ENCODE peak calls at places on chromosomes 3 and 15, in eight cellular contexts. One of them, this sample, is unnamed.

GRCh38 chr15:66145242-66146182 is 108.0 kb downstream of the MEGF11 start:
- DNase-seq in brain microvascular endothelial cell: no peak
- DNase-seq in left lung: no peak
- DNase-seq in CD8-positive, alpha-beta T cell: no peak
- DNase-seq in SK-N-SH: peak
- DNase-seq in esophagus squamous epithelium: no peak
- DNase-seq in endodermal cell: no peak
- DNase-seq in ovary: no peak
- DNase-seq in this sample: no peak

GRCh38 chr15:40441736-40442531 is 1.2 kb downstream of the BAHD1 start:
- DNase-seq in esophagus squamous epithelium: no peak
- DNase-seq in CD8-positive, alpha-beta T cell: no peak
- DNase-seq in endodermal cell: peak
- DNase-seq in left lung: no peak
- DNase-seq in ovary: peak
- DNase-seq in brain microvascular endothelial cell: no peak
- DNase-seq in SK-N-SH: peak
- DNase-seq in this sample: peak

GRCh38 chr3:194304186-194304917 is 46.8 kb downstream of the CPN2 start:
- DNase-seq in ovary: no peak
- DNase-seq in esophagus squamous epithelium: no peak
- DNase-seq in endodermal cell: peak
- DNase-seq in left lung: no peak
- DNase-seq in brain microvascular endothelial cell: no peak
- DNase-seq in CD8-positive, alpha-beta T cell: no peak
- DNase-seq in SK-N-SH: no peak
- DNase-seq in this sample: no peak

GRCh38 chr15:32125595-32125994 is 95.3 kb downstream of the CHRNA7 start:
- DNase-seq in esophagus squamous epithelium: no peak
- DNase-seq in left lung: no peak
- DNase-seq in SK-N-SH: no peak
- DNase-seq in brain microvascular endothelial cell: no peak
- DNase-seq in ovary: no peak
- DNase-seq in CD8-positive, alpha-beta T cell: no peak
- DNase-seq in endodermal cell: peak
- DNase-seq in this sample: no peak

GRCh38 chr3:124456506-124456905 is 273.7 kb upstream of the UMPS start:
- DNase-seq in esophagus squamous epithelium: no peak
- DNase-seq in SK-N-SH: no peak
- DNase-seq in brain microvascular endothelial cell: peak
- DNase-seq in endodermal cell: no peak
- DNase-seq in left lung: no peak
- DNase-seq in ovary: peak
- DNase-seq in CD8-positive, alpha-beta T cell: no peak
- DNase-seq in this sample: no peak

GRCh38 chr3:152835311-152836102 is 576 bp downstream of the P2RY1 start:
- DNase-seq in endodermal cell: peak
- DNase-seq in esophagus squamous epithelium: no peak
- DNase-seq in left lung: peak
- DNase-seq in brain microvascular endothelial cell: peak
- DNase-seq in SK-N-SH: peak
- DNase-seq in CD8-positive, alpha-beta T cell: no peak
- DNase-seq in ovary: peak
- DNase-seq in this sample: peak

GRCh38 chr3:160133757-160134156 is 91.5 kb upstream of the C3orf80 start:
- DNase-seq in brain microvascular endothelial cell: no peak
- DNase-seq in SK-N-SH: no peak
- DNase-seq in endodermal cell: peak
- DNase-seq in ovary: no peak
- DNase-seq in esophagus squamous epithelium: no peak
- DNase-seq in left lung: no peak
- DNase-seq in CD8-positive, alpha-beta T cell: no peak
- DNase-seq in this sample: no peak

GRCh38 chr15:29319823-29320222 is 50.2 kb upstream of the NSMCE3 start:
- DNase-seq in endodermal cell: no peak
- DNase-seq in ovary: no peak
- DNase-seq in left lung: no peak
- DNase-seq in brain microvascular endothelial cell: no peak
- DNase-seq in SK-N-SH: no peak
- DNase-seq in esophagus squamous epithelium: no peak
- DNase-seq in CD8-positive, alpha-beta T cell: no peak
- DNase-seq in this sample: no peak

GRCh38 chr3:14133188-14133800 is 8.4 kb downstream of the TMEM43 start:
- DNase-seq in esophagus squamous epithelium: no peak
- DNase-seq in endodermal cell: no peak
- DNase-seq in SK-N-SH: no peak
- DNase-seq in ovary: no peak
- DNase-seq in CD8-positive, alpha-beta T cell: no peak
- DNase-seq in brain microvascular endothelial cell: no peak
- DNase-seq in left lung: no peak
- DNase-seq in this sample: no peak

GRCh38 chr3:10366681-10367101 is 45.8 kb upstream of the SEC13 start:
- DNase-seq in left lung: peak
- DNase-seq in esophagus squamous epithelium: no peak
- DNase-seq in SK-N-SH: no peak
- DNase-seq in ovary: no peak
- DNase-seq in endodermal cell: no peak
- DNase-seq in CD8-positive, alpha-beta T cell: no peak
- DNase-seq in brain microvascular endothelial cell: peak
- DNase-seq in this sample: no peak

GRCh38 chr3:50194128-50194902 is 2.9 kb downstream of the GNAT1 start:
- DNase-seq in CD8-positive, alpha-beta T cell: peak
- DNase-seq in SK-N-SH: peak
- DNase-seq in ovary: peak
- DNase-seq in esophagus squamous epithelium: no peak
- DNase-seq in brain microvascular endothelial cell: peak
- DNase-seq in endodermal cell: peak
- DNase-seq in left lung: peak
- DNase-seq in this sample: peak

GRCh38 chr3:3666664-3667063 is 132.6 kb upstream of the LRRN1 start:
- DNase-seq in SK-N-SH: no peak
- DNase-seq in esophagus squamous epithelium: no peak
- DNase-seq in endodermal cell: no peak
- DNase-seq in ovary: no peak
- DNase-seq in CD8-positive, alpha-beta T cell: no peak
- DNase-seq in left lung: no peak
- DNase-seq in brain microvascular endothelial cell: no peak
- DNase-seq in this sample: no peak

GRCh38 chr3:178451799-178452198 is 84.4 kb upstream of the KCNMB2 start:
- DNase-seq in endodermal cell: peak
- DNase-seq in SK-N-SH: no peak
- DNase-seq in ovary: no peak
- DNase-seq in brain microvascular endothelial cell: no peak
- DNase-seq in left lung: no peak
- DNase-seq in CD8-positive, alpha-beta T cell: no peak
- DNase-seq in esophagus squamous epithelium: no peak
- DNase-seq in this sample: no peak

GRCh38 chr15:35293353-35294130 is 208.4 kb upstream of the NANOGP8 start:
- DNase-seq in esophagus squamous epithelium: no peak
- DNase-seq in ovary: no peak
- DNase-seq in SK-N-SH: peak
- DNase-seq in CD8-positive, alpha-beta T cell: no peak
- DNase-seq in endodermal cell: peak
- DNase-seq in brain microvascular endothelial cell: peak
- DNase-seq in left lung: no peak
- DNase-seq in this sample: no peak

GRCh38 chr3:30286007-30286669 is 320.3 kb upstream of the TGFBR2 start:
- DNase-seq in ovary: peak
- DNase-seq in brain microvascular endothelial cell: peak
- DNase-seq in esophagus squamous epithelium: peak
- DNase-seq in CD8-positive, alpha-beta T cell: no peak
- DNase-seq in left lung: peak
- DNase-seq in endodermal cell: no peak
- DNase-seq in SK-N-SH: peak
- DNase-seq in this sample: no peak

GRCh38 chr3:72510247-72510646 is 338.0 kb downstream of the SHQ1 start:
- DNase-seq in endodermal cell: no peak
- DNase-seq in left lung: no peak
- DNase-seq in brain microvascular endothelial cell: no peak
- DNase-seq in ovary: no peak
- DNase-seq in SK-N-SH: no peak
- DNase-seq in CD8-positive, alpha-beta T cell: no peak
- DNase-seq in esophagus squamous epithelium: no peak
- DNase-seq in this sample: no peak

GRCh38 chr3:36944641-36945270 is at the start of gene TRANK1:
- DNase-seq in esophagus squamous epithelium: peak
- DNase-seq in left lung: peak
- DNase-seq in CD8-positive, alpha-beta T cell: peak
- DNase-seq in SK-N-SH: no peak
- DNase-seq in endodermal cell: peak
- DNase-seq in brain microvascular endothelial cell: no peak
- DNase-seq in ovary: peak
- DNase-seq in this sample: no peak

GRCh38 chr15:100123611-100124010 is 218.2 kb downstream of the ADAMTS17 start:
- DNase-seq in SK-N-SH: no peak
- DNase-seq in esophagus squamous epithelium: no peak
- DNase-seq in ovary: no peak
- DNase-seq in endodermal cell: no peak
- DNase-seq in left lung: no peak
- DNase-seq in brain microvascular endothelial cell: no peak
- DNase-seq in CD8-positive, alpha-beta T cell: no peak
- DNase-seq in this sample: no peak

GRCh38 chr15:65082303-65082958 is 5.9 kb downstream of the KBTBD13 start:
- DNase-seq in ovary: no peak
- DNase-seq in endodermal cell: peak
- DNase-seq in brain microvascular endothelial cell: no peak
- DNase-seq in SK-N-SH: peak
- DNase-seq in left lung: no peak
- DNase-seq in CD8-positive, alpha-beta T cell: no peak
- DNase-seq in esophagus squamous epithelium: no peak
- DNase-seq in this sample: no peak

GRCh38 chr3:19644405-19644804 is 289.6 kb downstream of the EFHB start:
- DNase-seq in esophagus squamous epithelium: no peak
- DNase-seq in ovary: no peak
- DNase-seq in SK-N-SH: no peak
- DNase-seq in endodermal cell: no peak
- DNase-seq in left lung: no peak
- DNase-seq in CD8-positive, alpha-beta T cell: no peak
- DNase-seq in brain microvascular endothelial cell: no peak
- DNase-seq in this sample: no peak

GRCh38 chr3:74402821-74403220 is 211.6 kb downstream of the CNTN3 start:
- DNase-seq in CD8-positive, alpha-beta T cell: no peak
- DNase-seq in brain microvascular endothelial cell: no peak
- DNase-seq in SK-N-SH: no peak
- DNase-seq in esophagus squamous epithelium: no peak
- DNase-seq in left lung: no peak
- DNase-seq in endodermal cell: peak
- DNase-seq in ovary: no peak
- DNase-seq in this sample: no peak

GRCh38 chr3:182438398-182438797 is 354.9 kb upstream of the ATP11B start:
- DNase-seq in CD8-positive, alpha-beta T cell: no peak
- DNase-seq in brain microvascular endothelial cell: no peak
- DNase-seq in SK-N-SH: no peak
- DNase-seq in endodermal cell: no peak
- DNase-seq in esophagus squamous epithelium: no peak
- DNase-seq in ovary: no peak
- DNase-seq in left lung: no peak
- DNase-seq in this sample: no peak

DNA sequence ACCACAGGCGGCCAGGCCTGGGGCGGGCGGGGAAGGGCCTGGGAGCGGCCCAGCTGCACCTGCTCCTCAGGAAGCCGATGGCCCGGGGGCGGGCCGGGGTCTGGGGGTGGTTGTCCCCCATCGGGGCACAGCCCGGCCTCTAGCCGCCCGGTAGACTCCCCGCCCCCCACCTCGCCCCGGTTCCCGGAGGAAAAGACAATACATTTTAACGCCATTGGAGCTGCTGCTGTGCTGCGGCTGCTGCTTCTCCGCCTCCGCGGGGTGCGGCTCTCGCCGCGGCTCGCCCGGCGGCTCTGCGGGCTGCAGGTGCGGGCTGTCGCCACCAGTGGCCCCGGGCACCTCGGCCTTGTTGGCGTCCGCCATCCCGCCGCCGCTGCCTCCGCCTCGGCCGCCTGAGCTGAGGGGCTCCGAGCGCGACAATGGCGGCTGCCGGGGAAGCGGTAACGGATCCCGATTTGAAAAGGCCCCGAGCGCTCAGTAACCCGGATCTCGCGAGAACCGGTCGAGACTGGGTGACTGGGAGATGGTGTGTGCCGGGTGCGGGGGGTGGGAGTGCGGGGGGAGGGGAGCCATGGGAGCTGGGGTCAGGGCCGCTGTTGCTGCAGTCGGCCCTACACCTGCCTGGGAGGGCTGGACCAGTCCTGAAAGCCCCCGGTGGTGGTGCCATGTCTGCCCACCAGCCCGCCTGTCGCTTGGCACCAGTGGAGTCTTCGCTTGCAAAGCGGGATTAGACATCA is at the start of gene MYEF2:
- DNase-seq in endodermal cell: peak
- DNase-seq in brain microvascular endothelial cell: peak
- DNase-seq in left lung: peak
- DNase-seq in SK-N-SH: peak
- DNase-seq in esophagus squamous epithelium: no peak
- DNase-seq in CD8-positive, alpha-beta T cell: peak
- DNase-seq in ovary: peak
- DNase-seq in this sample: peak
- TF ChIP-seq CTCF in endodermal cell: peak
- TF ChIP-seq CTCF in brain microvascular endothelial cell: no peak
- TF ChIP-seq CTCF in left lung: no peak
- TF ChIP-seq CTCF in SK-N-SH: no peak
- TF ChIP-seq CTCF in esophagus squamous epithelium: no peak
- TF ChIP-seq CTCF in CD8-positive, alpha-beta T cell: no peak
- TF ChIP-seq CTCF in ovary: no peak
- TF ChIP-seq CTCF in this sample: no peak

GRCh38 chr3:103410231-103410630 is 975.4 kb downstream of the ZPLD1 start:
- DNase-seq in brain microvascular endothelial cell: no peak
- DNase-seq in CD8-positive, alpha-beta T cell: no peak
- DNase-seq in endodermal cell: peak
- DNase-seq in left lung: no peak
- DNase-seq in ovary: no peak
- DNase-seq in esophagus squamous epithelium: no peak
- DNase-seq in SK-N-SH: no peak
- DNase-seq in this sample: no peak
- TF ChIP-seq CTCF in brain microvascular endothelial cell: peak
- TF ChIP-seq CTCF in CD8-positive, alpha-beta T cell: no peak
- TF ChIP-seq CTCF in endodermal cell: peak
- TF ChIP-seq CTCF in left lung: no peak
- TF ChIP-seq CTCF in ovary: no peak
- TF ChIP-seq CTCF in esophagus squamous epithelium: no peak
- TF ChIP-seq CTCF in SK-N-SH: peak
- TF ChIP-seq CTCF in this sample: peak

GRCh38 chr3:27718459-27718858 is 3.7 kb downstream of the EOMES start:
- DNase-seq in brain microvascular endothelial cell: no peak
- DNase-seq in endodermal cell: no peak
- DNase-seq in left lung: no peak
- DNase-seq in SK-N-SH: no peak
- DNase-seq in ovary: no peak
- DNase-seq in esophagus squamous epithelium: no peak
- DNase-seq in CD8-positive, alpha-beta T cell: no peak
- DNase-seq in this sample: no peak
- TF ChIP-seq CTCF in brain microvascular endothelial cell: no peak
- TF ChIP-seq CTCF in endodermal cell: no peak
- TF ChIP-seq CTCF in left lung: no peak
- TF ChIP-seq CTCF in SK-N-SH: no peak
- TF ChIP-seq CTCF in ovary: no peak
- TF ChIP-seq CTCF in esophagus squamous epithelium: no peak
- TF ChIP-seq CTCF in CD8-positive, alpha-beta T cell: no peak
- TF ChIP-seq CTCF in this sample: no peak

GRCh38 chr15:47750740-47751262 is 33.5 kb downstream of the SEMA6D start:
- DNase-seq in ovary: no peak
- DNase-seq in left lung: no peak
- DNase-seq in esophagus squamous epithelium: no peak
- DNase-seq in brain microvascular endothelial cell: no peak
- DNase-seq in SK-N-SH: no peak
- DNase-seq in CD8-positive, alpha-beta T cell: no peak
- DNase-seq in endodermal cell: no peak
- DNase-seq in this sample: no peak
- TF ChIP-seq CTCF in ovary: no peak
- TF ChIP-seq CTCF in left lung: no peak
- TF ChIP-seq CTCF in esophagus squamous epithelium: no peak
- TF ChIP-seq CTCF in brain microvascular endothelial cell: no peak
- TF ChIP-seq CTCF in SK-N-SH: no peak
- TF ChIP-seq CTCF in CD8-positive, alpha-beta T cell: no peak
- TF ChIP-seq CTCF in endodermal cell: no peak
- TF ChIP-seq CTCF in this sample: no peak

This sample was measured in progenitor cell of endocrine pancreas.